ENCODE peak calls at places on chromosomes 13 and 19, in six cellular contexts. H, A, M, G, S and Y are unnamed samples.
A peak's percentile ranks its signal among the peaks of the same experiment; 100 is the strongest.

GRCh38 chr19:51164215-51164614 is 22.1 kb downstream of the SIGLEC7 start:
- DNase-seq in A (no peak), G (no peak), M (no peak), H (no peak), S (no peak), Y (no peak)

GRCh38 chr13:27379694-27380596 is 44.5 kb upstream of the GTF3A start:
- DNase-seq in H (peak; percentile 58), A (peak; percentile 60), G (no peak), S (peak; percentile 57), M (peak; percentile 78), Y (peak; percentile 50)

GRCh38 chr19:44451687-44452086 is 3.4 kb upstream of the ZNF229 start:
- DNase-seq in G (no peak), M (no peak), A (no peak), H (no peak), S (no peak), Y (no peak)

GRCh38 chr13:35703061-35703460 is 226.6 kb upstream of the MAB21L1 start:
- DNase-seq in H (no peak), A (no peak), M (no peak), S (no peak), G (no peak), Y (no peak)

GRCh38 chr19:27890206-27890605 is 1322.7 kb downstream of the UQCRFS1 start:
- DNase-seq in H (no peak), S (no peak), G (no peak), A (no peak), M (no peak), Y (no peak)

GRCh38 chr13:50691176-50691681 is 152.3 kb downstream of the DLEU7 start:
- DNase-seq in H (no peak), G (no peak), A (no peak), M (no peak), S (no peak), Y (no peak)

GRCh38 chr13:75299206-75299605 is 182.8 kb downstream of the TBC1D4 start:
- DNase-seq in S (no peak), M (no peak), A (no peak), G (no peak), H (no peak), Y (no peak)

GRCh38 chr19:3336680-3337523 is 29.5 kb upstream of the NFIC start:
- DNase-seq in M (no peak), A (peak; percentile 24), S (no peak), G (no peak), H (no peak), Y (no peak)

GRCh38 chr13:65454403-65454802 is 1775.7 kb downstream of the PCDH9 start:
- DNase-seq in H (no peak), G (no peak), S (no peak), A (no peak), M (no peak), Y (no peak)

GRCh38 chr13:114128348-114128623 is 4.1 kb downstream of the RASA3 start:
- DNase-seq in A (no peak), H (no peak), G (no peak), S (no peak), M (no peak), Y (no peak)
- H3K9ac ChIP-seq in A (no peak overlapping the region), H (peak overlapping the region; percentile 59), G (peak overlapping the region; percentile 73), S (peak overlapping the region; percentile 91), M (no peak overlapping the region), Y (no peak overlapping the region)

GRCh38 chr19:46080561-46080960 is 39.8 kb upstream of the IGFL4 start:
- DNase-seq in A (no peak), S (no peak), H (no peak), M (no peak), G (no peak), Y (no peak)
- TF ChIP-seq ZNF274 in A (no peak), S (no peak), H (no peak), M (no peak), G (no peak), Y (no peak)

GRCh38 chr13:39530996-39531395 is 72.0 kb downstream of the LHFPL6 start:
- DNase-seq in M (no peak), S (no peak), A (no peak), H (no peak), G (no peak), Y (no peak)

GRCh38 chr13:39524795-39525194 is 78.2 kb downstream of the LHFPL6 start:
- DNase-seq in S (no peak), M (no peak), H (no peak), A (no peak), G (no peak), Y (no peak)

GRCh38 chr13:39526499-39526898 is 76.5 kb downstream of the LHFPL6 start:
- DNase-seq in H (no peak), S (no peak), A (no peak), M (no peak), G (no peak), Y (no peak)

GRCh38 chr13:39527301-39527700 is 75.7 kb downstream of the LHFPL6 start:
- DNase-seq in M (no peak), S (no peak), A (no peak), H (no peak), G (no peak), Y (no peak)

DNA sequence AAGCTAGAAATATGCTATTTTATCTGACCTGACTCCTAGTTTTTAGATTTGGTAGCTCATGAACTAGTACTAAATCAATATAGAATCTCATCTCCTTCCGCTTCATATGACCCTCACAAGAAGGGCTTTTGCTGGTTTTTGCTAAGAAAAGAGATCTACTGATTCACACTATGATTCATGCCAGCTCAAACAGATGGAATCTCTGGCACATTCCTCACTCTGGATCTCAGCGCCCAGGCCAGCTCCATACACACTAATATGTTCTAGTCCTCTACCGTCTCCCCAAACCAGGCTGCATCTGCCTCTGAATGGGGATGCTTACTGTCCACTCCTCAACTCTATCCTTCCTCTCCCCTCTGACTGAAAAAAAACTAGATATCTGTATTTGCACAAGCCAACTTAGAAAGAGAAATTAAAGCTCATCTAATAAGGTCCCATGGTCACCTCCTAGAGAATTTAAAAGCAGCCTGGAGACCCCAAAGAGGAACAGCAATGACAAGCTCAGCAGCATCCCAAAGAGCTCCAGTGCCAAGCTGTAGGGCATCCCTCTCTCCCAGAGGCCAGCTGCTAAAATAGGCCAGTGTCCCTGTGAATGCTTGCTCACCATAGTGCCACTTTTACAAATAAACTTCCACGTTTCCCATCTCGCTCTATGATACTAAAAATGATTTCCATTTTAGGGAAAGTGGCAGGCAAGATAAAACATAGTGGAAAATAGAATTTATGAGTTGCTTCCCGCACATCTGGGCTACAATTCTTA is 74.9 kb downstream of the LHFPL6 start:
- DNase-seq in G (no peak), M (no peak), A (no peak), H (peak; percentile 18), S (no peak), Y (no peak)
- H3K9ac ChIP-seq in G (no peak overlapping the region), M (no peak overlapping the region), A (no peak overlapping the region), H (no peak overlapping the region), S (no peak overlapping the region), Y (no peak overlapping the region)

GRCh38 chr13:42140494-42140893 is 92.0 kb downstream of the DGKH start:
- DNase-seq in H (no peak), S (no peak), G (no peak), M (no peak), A (no peak), Y (no peak)

GRCh38 chr13:42136518-42136917 is 88.1 kb downstream of the DGKH start:
- DNase-seq in M (no peak), G (no peak), A (no peak), H (no peak), S (no peak), Y (no peak)

GRCh38 chr13:42137856-42138537 is 89.5 kb downstream of the DGKH start:
- DNase-seq in H (no peak), M (no peak), S (no peak), G (no peak), A (no peak), Y (no peak)
- TF ChIP-seq ZNF274 in H (no peak), M (no peak), S (no peak), G (no peak), A (no peak), Y (no peak)

DNA sequence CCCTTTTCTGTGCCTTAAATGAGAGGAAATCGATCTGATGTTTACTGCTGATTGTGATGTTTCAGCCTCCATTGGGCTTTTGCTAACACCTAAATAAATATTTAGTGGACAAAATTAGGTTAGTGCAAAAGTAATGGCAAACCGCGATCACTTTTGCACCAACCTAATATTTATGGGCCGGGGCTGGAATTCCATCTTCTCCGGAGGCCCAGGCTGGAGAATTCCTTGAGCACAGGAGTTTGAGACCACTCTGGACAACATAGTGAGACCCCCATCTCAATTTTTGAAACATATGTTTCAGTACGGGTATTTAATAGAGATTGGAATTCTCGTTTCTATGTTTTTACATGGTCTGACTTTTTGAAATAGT is 603 bp downstream of the ZNF880 start:
- DNase-seq in M (no peak), A (no peak), S (no peak), H (no peak), G (no peak), Y (no peak)
- H3K9ac ChIP-seq in M (peak overlapping the region; percentile 82), A (no peak overlapping the region), S (no peak overlapping the region), H (no peak overlapping the region), G (peak overlapping the region; percentile 89), Y (peak overlapping the region; percentile 95)

GRCh38 chr19:8075158-8076086 is 22.9 kb downstream of the CCL25 start:
- DNase-seq in A (no peak), G (no peak), M (no peak), S (no peak), H (no peak), Y (no peak)
- TF ChIP-seq ZNF274 in A (no peak), G (no peak), M (no peak), S (no peak), H (no peak), Y (no peak)

GRCh38 chr19:6215701-6216235 is 64.0 kb downstream of the MLLT1 start:
- DNase-seq in M (no peak), A (no peak), S (no peak), H (no peak), G (no peak), Y (no peak)
- H3K9ac ChIP-seq in M (no peak overlapping the region), A (no peak overlapping the region), S (peak overlapping the region; percentile 58), H (no peak overlapping the region), G (no peak overlapping the region), Y (peak overlapping the region; percentile 72)